ENCODE peak calls at places on chromosome 5, in six cellular contexts. One of them, this sample, is unnamed.

GRCh38 chr5:145981612-145982571 is 45.5 kb downstream of the SH3RF2 start:
- DNase-seq in K562: no peak
- DNase-seq in HEK293T: no peak
- DNase-seq in HepG2: peak; percentile 79
- DNase-seq in H1: no peak
- DNase-seq in HCT116: no peak
- DNase-seq in this sample: no peak

GRCh38 chr5:163005949-163006348 is 431.4 kb upstream of the CCNG1 start:
- DNase-seq in K562: no peak
- DNase-seq in HEK293T: no peak
- DNase-seq in HepG2: no peak
- DNase-seq in HCT116: no peak
- DNase-seq in H1: no peak
- DNase-seq in this sample: no peak

GRCh38 chr5:85823462-85824426 is 794.0 kb upstream of the COX7C start:
- DNase-seq in HepG2: no peak
- DNase-seq in HEK293T: no peak
- DNase-seq in H1: no peak
- DNase-seq in HCT116: peak; percentile 8
- DNase-seq in K562: peak; percentile 61
- DNase-seq in this sample: no peak

GRCh38 chr5:35087971-35088370 is 40.2 kb upstream of the AGXT2 start:
- DNase-seq in HCT116: no peak
- DNase-seq in HEK293T: no peak
- DNase-seq in HepG2: no peak
- DNase-seq in H1: no peak
- DNase-seq in K562: no peak
- DNase-seq in this sample: no peak

GRCh38 chr5:175469916-175470315 is 8.4 kb upstream of the SFXN1 start:
- DNase-seq in HepG2: no peak
- DNase-seq in K562: no peak
- DNase-seq in HCT116: no peak
- DNase-seq in HEK293T: no peak
- DNase-seq in H1: no peak
- DNase-seq in this sample: no peak

GRCh38 chr5:42949348-42950090 is 90.6 kb downstream of the ANXA2R start:
- DNase-seq in K562: no peak
- DNase-seq in HCT116: no peak
- DNase-seq in HEK293T: no peak
- DNase-seq in H1: no peak
- DNase-seq in HepG2: peak; percentile 76
- DNase-seq in this sample: no peak

GRCh38 chr5:139915834-139916233 is 120.2 kb downstream of the PSD2 start:
- DNase-seq in H1: peak; percentile 42
- DNase-seq in K562: no peak
- DNase-seq in HepG2: no peak
- DNase-seq in HCT116: no peak
- DNase-seq in HEK293T: no peak
- DNase-seq in this sample: no peak

GRCh38 chr5:2686725-2687124 is 64.8 kb downstream of the IRX2 start:
- DNase-seq in K562: no peak
- DNase-seq in HepG2: no peak
- DNase-seq in H1: no peak
- DNase-seq in HCT116: no peak
- DNase-seq in HEK293T: no peak
- DNase-seq in this sample: peak; percentile 51

GRCh38 chr5:38827525-38827924 is 18.3 kb upstream of the OSMR start:
- DNase-seq in HEK293T: no peak
- DNase-seq in HepG2: no peak
- DNase-seq in HCT116: no peak
- DNase-seq in K562: no peak
- DNase-seq in H1: no peak
- DNase-seq in this sample: no peak

GRCh38 chr5:111134080-111134479 is 41.9 kb downstream of the WDR36 start:
- DNase-seq in HepG2: no peak
- DNase-seq in H1: no peak
- DNase-seq in K562: no peak
- DNase-seq in HEK293T: no peak
- DNase-seq in HCT116: no peak
- DNase-seq in this sample: no peak

GRCh38 chr5:140591747-140592372 is 27.2 kb downstream of the SLC35A4 start:
- DNase-seq in HCT116: no peak
- DNase-seq in HepG2: no peak
- DNase-seq in HEK293T: no peak
- DNase-seq in H1: no peak
- DNase-seq in K562: no peak
- DNase-seq in this sample: no peak

GRCh38 chr5:128844354-128844923 is 120.8 kb upstream of the SLC27A6 start:
- DNase-seq in HEK293T: no peak
- DNase-seq in HCT116: no peak
- DNase-seq in H1: no peak
- DNase-seq in K562: no peak
- DNase-seq in HepG2: no peak
- DNase-seq in this sample: no peak

GRCh38 chr5:110106750-110107149 is 417.0 kb downstream of the MAN2A1 start:
- DNase-seq in H1: no peak
- DNase-seq in K562: no peak
- DNase-seq in HepG2: peak; percentile 82
- DNase-seq in HEK293T: no peak
- DNase-seq in HCT116: no peak
- DNase-seq in this sample: no peak

GRCh38 chr5:61575103-61575502 is 243.0 kb downstream of the ZSWIM6 start:
- DNase-seq in HCT116: no peak
- DNase-seq in HEK293T: no peak
- DNase-seq in HepG2: no peak
- DNase-seq in H1: no peak
- DNase-seq in K562: peak; percentile 76
- DNase-seq in this sample: no peak

GRCh38 chr5:80566711-80567259 is 3.3 kb downstream of the ANKRD34B start:
- DNase-seq in HCT116: no peak
- DNase-seq in HepG2: no peak
- DNase-seq in H1: no peak
- DNase-seq in K562: no peak
- DNase-seq in HEK293T: no peak
- DNase-seq in this sample: no peak

GRCh38 chr5:163505049-163505474 is 357 bp upstream of the MAT2B start:
- DNase-seq in HepG2: no peak
- DNase-seq in HEK293T: no peak
- DNase-seq in HCT116: no peak
- DNase-seq in K562: no peak
- DNase-seq in H1: no peak
- DNase-seq in this sample: no peak

GRCh38 chr5:90983148-90983547 is 400.0 kb downstream of the ARRDC3 start:
- DNase-seq in HepG2: peak; percentile 66
- DNase-seq in H1: no peak
- DNase-seq in K562: peak; percentile 84
- DNase-seq in HCT116: no peak
- DNase-seq in HEK293T: peak; percentile 22
- DNase-seq in this sample: no peak

GRCh38 chr5:125668904-125669303 is 754.3 kb upstream of the GRAMD2B start:
- DNase-seq in K562: no peak
- DNase-seq in HepG2: no peak
- DNase-seq in HCT116: no peak
- DNase-seq in H1: no peak
- DNase-seq in HEK293T: no peak
- DNase-seq in this sample: no peak

GRCh38 chr5:73363911-73364730 is 84.5 kb downstream of the FOXD1 start:
- DNase-seq in H1: no peak
- DNase-seq in K562: no peak
- DNase-seq in HEK293T: no peak
- DNase-seq in HepG2: no peak
- DNase-seq in HCT116: no peak
- DNase-seq in this sample: no peak

GRCh38 chr5:177361418-177362101 is 3.8 kb downstream of the RGS14 start:
- DNase-seq in H1: no peak
- DNase-seq in HCT116: no peak
- DNase-seq in HepG2: no peak
- DNase-seq in HEK293T: no peak
- DNase-seq in K562: no peak
- DNase-seq in this sample: no peak

GRCh38 chr5:74762599-74762998 is 4.3 kb downstream of the GFM2 start:
- DNase-seq in H1: no peak
- DNase-seq in HCT116: peak; percentile 76
- DNase-seq in HepG2: peak; percentile 22
- DNase-seq in K562: no peak
- DNase-seq in HEK293T: no peak
- DNase-seq in this sample: no peak

DNA sequence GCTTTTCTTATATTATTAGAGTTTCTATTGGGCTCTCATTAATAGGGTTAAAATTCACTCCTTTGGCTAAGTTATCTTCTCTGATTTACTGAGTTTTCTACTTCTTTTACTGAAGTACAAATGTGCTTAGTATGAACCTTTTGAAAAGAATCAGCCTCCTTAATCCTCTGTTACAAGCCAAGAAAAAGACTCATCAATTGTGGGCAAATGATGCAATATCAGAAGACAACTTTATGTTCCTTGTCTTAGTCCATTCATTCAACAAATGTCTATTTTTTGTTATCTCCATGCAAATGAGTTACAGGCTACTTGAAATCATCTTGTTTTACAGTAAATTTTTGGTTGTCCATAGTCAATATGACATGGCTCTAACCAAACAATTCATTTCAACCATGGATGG is 40.3 kb downstream of the SNCAIP start:
- DNase-seq in K562: no peak
- DNase-seq in H1: no peak
- DNase-seq in HepG2: no peak
- DNase-seq in HCT116: no peak
- DNase-seq in HEK293T: no peak
- DNase-seq in this sample: no peak
- TF ChIP-seq SP1 in K562: no peak
- TF ChIP-seq SP1 in H1: no peak
- TF ChIP-seq SP1 in HepG2: no peak
- TF ChIP-seq SP1 in HCT116: no peak
- TF ChIP-seq SP1 in HEK293T: no peak
- TF ChIP-seq SP1 in this sample: no peak

DNA sequence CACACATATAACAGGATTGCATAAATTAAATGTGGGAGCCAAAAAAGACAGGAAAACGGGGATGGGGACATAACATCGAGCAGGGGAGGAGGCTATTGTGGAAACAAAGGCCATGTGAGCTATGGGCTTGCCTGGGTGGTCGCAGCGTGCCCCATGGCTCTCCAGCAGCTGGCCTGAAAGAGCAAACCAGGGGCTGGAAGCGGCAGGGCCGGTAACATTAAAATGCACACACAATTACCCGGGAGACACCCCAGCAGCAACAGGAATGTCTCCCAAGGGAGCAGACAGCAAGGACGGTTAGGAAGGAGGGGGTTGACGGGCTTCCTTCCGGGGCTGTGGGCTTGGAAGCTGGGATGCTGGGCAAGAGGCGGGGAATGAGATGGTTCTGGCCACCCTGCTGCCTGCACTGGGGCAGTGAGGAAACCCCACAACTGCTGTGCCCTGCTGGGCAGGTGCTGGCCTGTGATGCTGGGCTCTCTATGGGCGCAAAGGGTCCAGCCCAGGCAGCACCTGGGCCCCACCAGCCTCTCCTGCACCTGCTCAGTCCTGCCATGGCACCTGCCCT is 71.7 kb upstream of the ADAMTS2 start:
- DNase-seq in HCT116: no peak
- DNase-seq in H1: no peak
- DNase-seq in HEK293T: no peak
- DNase-seq in K562: no peak
- DNase-seq in HepG2: no peak
- DNase-seq in this sample: no peak
- TF ChIP-seq SP1 in HCT116: no peak
- TF ChIP-seq SP1 in H1: no peak
- TF ChIP-seq SP1 in HEK293T: no peak
- TF ChIP-seq SP1 in K562: no peak
- TF ChIP-seq SP1 in HepG2: no peak
- TF ChIP-seq SP1 in this sample: no peak

GRCh38 chr5:1218351-1219080 is 6.7 kb upstream of the SLC6A18 start:
- DNase-seq in HEK293T: no peak
- DNase-seq in HepG2: no peak
- DNase-seq in H1: no peak
- DNase-seq in K562: no peak
- DNase-seq in HCT116: no peak
- DNase-seq in this sample: no peak

GRCh38 chr5:1216211-1216917 is 8.8 kb upstream of the SLC6A18 start:
- DNase-seq in HEK293T: no peak
- DNase-seq in HepG2: no peak
- DNase-seq in K562: no peak
- DNase-seq in H1: no peak
- DNase-seq in HCT116: no peak
- DNase-seq in this sample: peak; percentile 7

GRCh38 chr5:1219098-1219767 is 5.9 kb upstream of the SLC6A18 start:
- DNase-seq in HEK293T: no peak
- DNase-seq in K562: no peak
- DNase-seq in H1: no peak
- DNase-seq in HepG2: no peak
- DNase-seq in HCT116: no peak
- DNase-seq in this sample: no peak

GRCh38 chr5:1216918-1217295 is 8.3 kb upstream of the SLC6A18 start:
- DNase-seq in HEK293T: no peak
- DNase-seq in HepG2: no peak
- DNase-seq in HCT116: no peak
- DNase-seq in K562: no peak
- DNase-seq in H1: no peak
- DNase-seq in this sample: no peak

DNA sequence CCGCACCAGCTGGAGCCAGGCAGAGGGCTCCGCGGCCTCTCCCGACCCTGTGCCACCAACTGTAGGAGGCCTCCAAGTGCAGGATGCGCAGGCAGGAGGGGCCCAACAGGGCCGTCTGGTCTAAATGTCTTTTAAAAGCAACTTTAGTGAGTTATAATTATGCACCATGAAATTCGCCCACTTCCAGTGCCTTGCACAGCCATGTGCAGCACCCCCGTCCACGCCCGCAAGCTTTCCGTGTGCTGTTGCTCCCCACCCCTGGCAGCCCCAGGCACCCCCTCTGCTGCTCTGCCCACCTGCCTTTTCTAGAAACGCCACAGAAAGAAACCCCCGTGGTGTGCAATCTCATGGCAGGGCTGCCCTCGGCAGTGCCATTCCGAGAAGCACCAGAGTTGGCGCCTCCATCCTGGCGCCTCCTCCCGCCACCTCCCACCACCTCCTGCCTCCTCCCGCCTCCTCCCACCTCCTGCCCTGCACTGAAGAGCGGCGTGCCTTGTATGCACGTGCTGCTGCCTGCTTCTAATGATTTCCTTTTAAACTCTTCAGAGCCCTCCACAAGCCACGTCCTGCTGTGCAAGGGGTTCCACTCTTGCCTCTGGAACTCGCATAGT is 7.5 kb upstream of the SLC6A18 start:
- DNase-seq in HEK293T: no peak
- DNase-seq in H1: no peak
- DNase-seq in HCT116: no peak
- DNase-seq in HepG2: no peak
- DNase-seq in K562: no peak
- DNase-seq in this sample: no peak
- TF ChIP-seq SP1 in HEK293T: no peak
- TF ChIP-seq SP1 in H1: no peak
- TF ChIP-seq SP1 in HCT116: no peak
- TF ChIP-seq SP1 in HepG2: no peak
- TF ChIP-seq SP1 in K562: no peak
- TF ChIP-seq SP1 in this sample: no peak

DNA sequence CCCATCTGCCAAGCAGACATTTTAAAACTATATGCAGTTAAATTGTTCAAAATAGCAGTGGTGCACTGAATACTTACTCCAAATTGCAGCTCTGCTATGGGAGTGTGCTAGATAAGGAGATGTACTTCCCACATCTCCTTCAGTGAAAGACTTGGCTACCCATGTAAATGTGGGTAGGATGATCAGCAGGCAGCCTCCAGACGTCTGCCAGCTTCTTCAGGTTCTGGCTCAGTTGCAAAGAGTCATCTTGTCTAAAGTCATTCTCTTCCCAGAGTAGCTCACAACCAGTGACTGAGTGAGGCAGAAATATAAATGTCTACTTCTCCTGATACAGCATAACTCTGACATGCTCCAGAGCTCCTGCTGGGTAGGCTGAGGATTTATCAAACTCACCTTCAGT is 1050.0 kb upstream of the CDH10 start:
- DNase-seq in H1: no peak
- DNase-seq in K562: no peak
- DNase-seq in HEK293T: no peak
- DNase-seq in HepG2: no peak
- DNase-seq in HCT116: no peak
- DNase-seq in this sample: no peak
- TF ChIP-seq SP1 in H1: no peak
- TF ChIP-seq SP1 in K562: no peak
- TF ChIP-seq SP1 in HEK293T: no peak
- TF ChIP-seq SP1 in HepG2: no peak
- TF ChIP-seq SP1 in HCT116: no peak
- TF ChIP-seq SP1 in this sample: no peak

This sample was measured in WTC11.